ENCODE peak calls at places on chromosomes 2 and 18, in seven cellular contexts. J is mesothelial cell of epicardium, N is HEK293T, W is fibroblast of mammary gland, T is ELR, L is hypothalamus, Y is NAMALWA. U is an unnamed sample.

GRCh38 chr2:164786787-164787186 is 54.8 kb downstream of the COBLL1 start:
- DNase-seq in Y (no peak), W (no peak), N (no peak), T (no peak), L (no peak), J (no peak), U (no peak)

GRCh38 chr2:158905824-158906223 is 62.6 kb upstream of the TANC1 start:
- DNase-seq in L (no peak), J (no peak), Y (no peak), W (no peak), N (no peak), T (no peak), U (no peak)

GRCh38 chr2:240394549-240394948 is 40.9 kb upstream of the GPC1 start:
- DNase-seq in N (no peak), L (no peak), J (no peak), W (no peak), T (no peak), Y (no peak), U (peak; percentile 20)

GRCh38 chr2:207109768-207110167 is 56.0 kb downstream of the KLF7 start:
- DNase-seq in N (no peak), T (no peak), Y (no peak), J (no peak), L (no peak), W (no peak), U (no peak)

GRCh38 chr2:240811346-240812300 is 8.4 kb downstream of the KIF1A start:
- DNase-seq in N (no peak), J (no peak), Y (no peak), W (no peak), L (no peak), T (no peak), U (no peak)

GRCh38 chr18:34085140-34085739 is 139.5 kb downstream of the NOL4 start:
- DNase-seq in L (no peak), W (no peak), J (no peak), Y (no peak), T (no peak), N (peak; percentile 16), U (no peak)

GRCh38 chr2:68318686-68319396 is 908 bp downstream of the CNRIP1 start:
- DNase-seq in N (peak; percentile 7), J (no peak), W (peak; percentile 16), Y (no peak), L (peak; percentile 39), T (peak; percentile 46), U (no peak)

GRCh38 chr2:10765461-10765860 is 44.0 kb downstream of the ATP6V1C2 start:
- DNase-seq in Y (no peak), L (no peak), W (no peak), T (no peak), N (no peak), J (no peak), U (no peak)

GRCh38 chr2:147632193-147632592 is 212.6 kb upstream of the ACVR2A start:
- DNase-seq in W (peak; percentile 16), J (no peak), N (no peak), Y (no peak), L (no peak), T (no peak), U (no peak)

GRCh38 chr2:229313591-229313990 is 42.5 kb upstream of the PID1 start:
- DNase-seq in L (no peak), T (peak; percentile 84), Y (no peak), W (peak; percentile 90), J (no peak), N (no peak), U (no peak)

GRCh38 chr18:41820784-41821183 is 134.2 kb upstream of the PIK3C3 start:
- DNase-seq in L (no peak), J (no peak), N (no peak), Y (no peak), T (no peak), W (no peak), U (no peak)

GRCh38 chr2:234917245-234917975 is 34.4 kb upstream of the SH3BP4 start:
- DNase-seq in L (no peak), T (no peak), J (no peak), W (peak; percentile 5), Y (no peak), N (no peak), U (no peak)

GRCh38 chr2:170191166-170191872 is 13.4 kb downstream of the MYO3B start:
- DNase-seq in T (no peak), J (no peak), Y (no peak), N (no peak), L (no peak), W (no peak), U (no peak)

GRCh38 chr2:157233506-157233905 is 24.0 kb upstream of the GALNT5 start:
- DNase-seq in J (no peak), N (no peak), L (no peak), Y (no peak), W (peak; percentile 76), T (peak; percentile 69), U (no peak)

GRCh38 chr2:158828378-158829136 is 33.4 kb downstream of the DAPL1 start:
- DNase-seq in L (no peak), Y (no peak), N (no peak), J (no peak), T (no peak), W (no peak), U (no peak)

GRCh38 chr2:105187531-105187930 is 54.0 kb upstream of the GPR45 start:
- DNase-seq in J (no peak), Y (no peak), W (peak; percentile 29), N (no peak), L (no peak), T (peak; percentile 54), U (no peak)

GRCh38 chr2:28296243-28296642 is 96.4 kb upstream of the FOSL2 start:
- DNase-seq in L (no peak), T (peak; percentile 95), W (peak; percentile 80), J (no peak), N (no peak), Y (no peak), U (no peak)

GRCh38 chr2:180175736-180176135 is 168.6 kb upstream of the CWC22 start:
- DNase-seq in J (no peak), N (no peak), T (no peak), L (no peak), W (no peak), Y (no peak), U (no peak)

GRCh38 chr2:359047-359446 is 71.2 kb upstream of the ALKAL2 start:
- DNase-seq in T (no peak), N (no peak), L (no peak), J (no peak), Y (no peak), W (no peak), U (no peak)

GRCh38 chr2:219274392-219274921 is 4.7 kb upstream of the DNAJB2 start:
- DNase-seq in N (no peak), W (peak; percentile 61), J (no peak), L (no peak), T (peak; percentile 84), Y (no peak), U (no peak)

GRCh38 chr18:42038936-42039335 is 83.9 kb downstream of the PIK3C3 start:
- DNase-seq in Y (no peak), L (no peak), N (no peak), T (peak; percentile 78), W (peak; percentile 65), J (no peak), U (no peak)

U was measured in dorsolateral prefrontal cortex.